ENCODE peak calls at places on chromosomes 4 and X, in five cellular contexts. K is K562, Q is H1, S is GM12878, V is HepG2. U is an unnamed sample.

GRCh38 chrX:118654331-118654730 is 73.1 kb upstream of the IL13RA1 start:
- DNase-seq in Q (no peak), K (no peak), S (no peak), V (no peak), U (no peak)

GRCh38 chr4:113996599-113997177 is 17.2 kb upstream of the ARSJ start:
- DNase-seq in S (no peak), Q (no peak), K (no peak), V (no peak), U (no peak)

GRCh38 chrX:38112566-38112965 is 106.2 kb downstream of the SYTL5 start:
- DNase-seq in S (peak; percentile 31), K (no peak), Q (no peak), V (no peak), U (no peak)

GRCh38 chrX:20059467-20060128 is 57.1 kb downstream of the MAP7D2 start:
- DNase-seq in Q (no peak), K (no peak), S (no peak), V (no peak), U (no peak)

GRCh38 chr4:77045490-77045889 is 30.3 kb downstream of the CCNI start:
- DNase-seq in Q (no peak), K (no peak), S (no peak), V (no peak), U (no peak)

GRCh38 chr4:186554890-186555827 is at the start of gene MTNR1A:
- DNase-seq in K (no peak), S (no peak), V (no peak), Q (peak; percentile 83), U (peak; percentile 70)

GRCh38 chrX:15418041-15418706 is 34.0 kb upstream of the VEGFD start:
- DNase-seq in Q (no peak), K (no peak), S (no peak), V (no peak), U (no peak)

GRCh38 chr4:165379662-165380061 is 854 bp downstream of the CPE start:
- DNase-seq in Q (peak; percentile 61), V (peak; percentile 32), K (no peak), S (no peak), U (peak; percentile 37)

GRCh38 chr4:4663028-4663427 is 121.2 kb upstream of the STX18 start:
- DNase-seq in S (no peak), K (no peak), V (no peak), Q (no peak), U (no peak)

GRCh38 chr4:75142850-75143249 is 209.9 kb downstream of the PARM1 start:
- DNase-seq in Q (no peak), S (no peak), K (no peak), V (no peak), U (no peak)

DNA sequence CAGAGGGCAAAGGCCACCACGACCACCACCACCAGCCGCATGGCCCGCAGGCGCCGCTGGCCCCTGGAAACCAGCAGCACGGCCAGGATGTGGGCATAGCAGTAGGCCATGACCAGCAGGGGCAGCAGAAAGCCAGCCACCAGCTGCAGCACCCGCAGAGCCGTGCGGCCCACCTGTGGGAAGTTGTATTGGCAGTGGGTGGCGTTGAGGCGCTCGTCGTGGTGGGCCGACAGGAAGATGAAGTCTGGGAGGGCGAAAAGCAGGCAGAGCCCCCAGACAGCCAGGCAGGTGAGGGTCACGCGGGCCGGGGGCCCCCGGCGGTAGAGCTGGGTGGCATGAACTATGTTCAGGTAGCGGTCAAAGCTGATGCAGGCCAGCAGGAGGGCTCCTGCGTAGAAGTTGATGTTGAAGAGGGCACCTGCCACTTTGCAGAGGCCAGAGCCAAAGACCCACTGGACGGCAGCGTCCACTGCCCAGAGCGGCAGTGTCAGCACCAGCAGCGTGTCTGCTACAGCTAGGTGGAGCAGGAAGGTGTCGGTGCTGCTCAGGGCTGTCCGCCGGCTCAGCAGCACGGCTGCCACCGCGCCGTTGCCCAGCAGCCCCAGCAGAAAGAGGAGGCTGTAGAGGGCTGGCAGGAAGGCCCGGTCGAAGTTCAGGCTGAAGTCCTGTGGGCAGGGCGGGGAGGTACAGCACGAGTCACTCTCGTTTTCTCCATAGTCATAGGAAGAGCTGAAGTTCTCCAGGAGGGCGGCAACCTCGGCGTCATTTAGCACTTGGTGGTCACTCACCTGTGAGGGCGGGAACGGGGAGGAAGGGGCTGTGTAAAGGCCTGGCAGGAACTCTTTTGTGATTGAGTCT is 1.4 kb downstream of the CXCR3 start:
- DNase-seq in K (no peak), S (no peak), V (peak; percentile 31), Q (no peak), U (no peak)
- TF ChIP-seq ATF2 in K (no peak), S (no peak), V (no peak), Q (no peak), U (no peak)

DNA sequence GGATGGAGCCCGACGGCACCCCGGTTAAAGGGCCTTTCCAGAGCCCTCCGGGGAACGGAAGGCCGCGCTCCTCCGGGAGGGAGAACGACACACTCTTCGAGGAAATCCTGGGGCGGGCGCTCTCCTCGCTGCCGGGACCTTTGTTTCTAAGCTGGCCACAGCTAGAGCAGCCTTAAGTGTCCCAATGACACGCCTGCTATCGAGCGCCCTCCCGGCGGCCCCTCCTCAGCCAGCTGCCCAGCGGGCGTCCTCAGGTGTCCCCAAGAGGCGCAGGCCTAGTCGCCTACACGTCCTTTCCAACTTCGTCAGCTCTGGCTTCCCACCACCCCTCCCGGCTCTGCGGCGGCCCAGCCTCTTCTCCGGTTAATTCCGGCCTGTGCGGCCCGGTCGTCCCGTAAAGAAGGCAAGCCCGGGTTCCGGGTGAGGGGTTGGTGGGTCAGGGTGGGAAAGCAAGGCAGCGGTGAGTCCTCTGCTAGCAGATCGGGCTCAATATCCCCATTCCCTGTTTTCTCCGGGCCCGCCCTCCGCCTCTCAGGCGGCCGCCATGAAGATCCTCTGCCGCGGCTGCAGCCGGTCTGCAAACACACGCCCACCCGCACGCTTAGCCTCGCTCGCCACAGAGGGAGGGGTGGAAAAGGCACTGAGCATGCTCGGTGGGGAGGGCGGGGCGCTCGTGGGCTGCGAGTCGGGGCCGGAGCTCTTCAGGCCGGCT is 449 bp upstream of the RAP1GDS1 start:
- DNase-seq in Q (peak; percentile 85), V (peak; percentile 89), S (peak; percentile 83), K (peak; percentile 95), U (peak; percentile 89)
- TF ChIP-seq ATF2 in Q (no peak), V (peak; percentile 35), S (no peak), K (no peak), U (no peak)

GRCh38 chrX:107449490-107450175 is at the start of gene FRMPD3:
- DNase-seq in V (no peak), S (no peak), Q (no peak), K (no peak), U (no peak)

GRCh38 chrX:107451754-107452153 is 2.3 kb downstream of the FRMPD3 start:
- DNase-seq in Q (peak; percentile 46), K (no peak), S (no peak), V (no peak), U (peak; percentile 29)

GRCh38 chrX:107447642-107448041 is 1.8 kb upstream of the FRMPD3 start:
- DNase-seq in V (no peak), S (no peak), K (no peak), Q (no peak), U (no peak)

GRCh38 chrX:107450823-107451509 is 1.5 kb downstream of the FRMPD3 start:
- DNase-seq in V (no peak), Q (peak; percentile 73), K (peak; percentile 32), S (no peak), U (peak; percentile 76)

GRCh38 chrX:107448625-107449468 is 605 bp upstream of the FRMPD3 start:
- DNase-seq in K (no peak), V (no peak), Q (peak; percentile 55), S (no peak), U (peak; percentile 53)
- TF ChIP-seq ATF2 in K (no peak), V (no peak), Q (no peak), S (no peak), U (no peak)

GRCh38 chr4:98226396-98226795 is 34.8 kb upstream of the RAP1GDS1 start:
- DNase-seq in V (no peak), S (no peak), Q (no peak), K (no peak), U (no peak)

GRCh38 chr4:98232202-98232601 is 29.0 kb upstream of the RAP1GDS1 start:
- DNase-seq in K (no peak), V (no peak), Q (no peak), S (no peak), U (no peak)
- TF ChIP-seq ATF2 in K (no peak), V (no peak), Q (no peak), S (no peak), U (no peak)

GRCh38 chr4:54499308-54500074 is 158.3 kb upstream of the KIT start:
- DNase-seq in Q (no peak), V (no peak), K (peak; percentile 66), S (no peak), U (no peak)
- TF ChIP-seq ATF2 in Q (no peak), V (no peak), K (no peak), S (no peak), U (no peak)

DNA sequence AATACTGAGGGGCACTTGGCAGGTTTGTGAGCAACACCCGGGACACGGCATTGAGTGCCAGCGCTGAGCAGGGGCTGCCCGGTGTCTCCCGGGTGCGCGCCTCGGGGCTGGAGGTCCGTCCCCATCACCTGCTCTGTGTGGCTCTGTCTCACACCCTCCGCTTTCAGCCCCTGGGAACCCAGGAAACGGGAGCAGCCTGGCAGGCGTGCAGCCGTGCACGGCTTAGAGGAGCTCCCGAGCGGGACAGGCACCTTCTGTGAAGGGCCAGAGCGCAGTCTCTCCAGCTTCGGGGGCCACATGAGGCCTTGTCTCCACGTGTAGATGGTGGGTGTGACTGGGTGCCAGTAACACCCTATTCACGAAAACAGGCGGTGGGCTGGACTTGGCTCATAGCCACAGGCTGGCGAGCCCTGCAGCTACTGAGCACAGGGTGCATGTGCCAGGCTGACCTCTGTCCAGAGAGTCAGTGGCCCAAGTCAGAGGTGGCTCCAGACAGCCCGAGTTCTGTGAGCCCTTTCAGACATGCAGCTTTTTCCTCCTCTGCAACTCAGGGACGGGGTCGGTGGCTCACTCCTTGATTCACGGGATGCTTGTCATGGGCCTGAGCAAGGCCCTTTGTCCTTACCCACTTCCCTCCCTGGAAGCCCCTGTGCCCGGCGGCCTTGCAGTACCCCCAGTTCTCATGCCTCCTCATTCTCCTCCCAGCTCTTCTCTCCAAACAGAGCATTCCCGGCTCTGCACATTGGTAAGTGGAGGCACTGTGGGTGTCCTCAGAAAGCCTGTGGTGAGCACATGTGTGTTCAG is 23.5 kb downstream of the UVSSA start:
- DNase-seq in S (no peak), K (no peak), V (no peak), Q (no peak), U (peak; percentile 6)
- TF ChIP-seq ATF2 in S (no peak), K (no peak), V (no peak), Q (no peak), U (no peak)

DNA sequence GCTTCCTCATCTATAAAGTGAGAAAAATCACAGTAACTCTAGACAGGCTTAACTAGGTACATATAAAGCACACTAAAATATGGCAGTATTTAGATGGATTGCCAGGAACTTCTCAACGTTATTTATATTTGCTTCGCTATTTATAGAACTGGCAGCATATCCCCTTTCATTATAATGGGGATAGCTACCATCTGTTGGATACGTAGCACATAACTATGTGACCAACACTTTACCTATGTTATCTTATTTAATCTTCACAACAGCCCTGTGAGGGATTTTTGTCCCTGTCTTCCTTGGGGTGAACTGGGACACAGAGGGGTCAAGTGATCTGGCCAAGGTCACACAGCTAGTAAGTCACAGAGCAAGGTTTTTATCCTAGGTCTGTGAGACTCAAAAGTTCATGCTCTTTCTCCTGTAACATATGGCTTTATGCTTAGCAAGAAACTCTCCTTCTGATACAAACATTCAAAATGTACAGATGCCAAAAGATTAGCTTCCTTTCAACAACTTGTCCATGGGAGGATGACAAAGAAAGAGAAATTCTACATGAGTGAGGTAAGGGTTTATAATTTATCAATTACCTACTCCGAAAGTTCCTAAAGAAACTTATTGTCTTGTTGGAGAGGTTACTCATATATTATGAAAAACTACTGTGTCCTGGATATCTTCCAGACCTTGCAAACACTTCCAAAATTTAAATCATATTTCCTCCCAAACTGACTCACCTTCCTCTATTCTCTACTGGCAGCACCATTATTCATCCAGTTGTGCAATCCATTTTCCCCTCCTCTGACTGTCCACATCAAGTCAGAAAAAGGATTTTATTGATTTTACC is 64.9 kb downstream of the ENPEP start:
- DNase-seq in S (no peak), V (no peak), K (no peak), Q (no peak), U (no peak)
- TF ChIP-seq ATF2 in S (no peak), V (no peak), K (no peak), Q (no peak), U (no peak)

U was measured in WTC11.